ENCODE peak calls at places on chromosomes 13 and 19, in six cellular contexts. N is upper lobe of left lung, G is small intestine, W is right lobe of liver, L is cardiac muscle cell, P is ovary. T is an unnamed sample. For H3K4me1, the result is how much of the 10 kb centered on the place peaks cover.

GRCh38 chr19:30919737-30920136 is 429.5 kb downstream of the TSHZ3 start:
- DNase-seq in L (no peak), P (no peak), W (no peak), G (no peak), N (no peak), T (no peak)

GRCh38 chr19:1252221-1252817 is 3.9 kb downstream of the MIDN start:
- DNase-seq in L (peak), N (peak), W (peak), P (no peak), G (peak), T (peak)

GRCh38 chr19:50778906-50779430 is 8.7 kb downstream of the GPR32 start:
- DNase-seq in L (no peak), G (no peak), N (no peak), W (no peak), P (no peak), T (no peak)

GRCh38 chr13:98478134-98479129 is 98.5 kb downstream of the STK24 start:
- DNase-seq in W (no peak), L (peak), N (no peak), P (no peak), G (no peak), T (no peak)

GRCh38 chr13:49895826-49896225 is 40.3 kb downstream of the SPRYD7 start:
- DNase-seq in P (no peak), W (no peak), G (no peak), N (no peak), L (no peak), T (no peak)

GRCh38 chr13:109272595-109273325 is 513.6 kb downstream of the IRS2 start:
- DNase-seq in P (no peak), W (no peak), L (peak), G (no peak), N (no peak), T (no peak)

GRCh38 chr13:66266761-66267160 is 963.4 kb downstream of the PCDH9 start:
- DNase-seq in L (no peak), P (no peak), G (no peak), W (no peak), N (no peak), T (no peak)

GRCh38 chr13:98466634-98467236 is 110.2 kb downstream of the STK24 start:
- DNase-seq in N (no peak), W (no peak), P (peak), L (peak), G (no peak), T (no peak)

GRCh38 chr13:77729502-77730221 is 32.2 kb downstream of the SLAIN1 start:
- DNase-seq in L (no peak), W (no peak), N (no peak), P (no peak), G (no peak), T (no peak)

GRCh38 chr19:7522923-7523667 is 671 bp downstream of the MCOLN1 start:
- DNase-seq in L (peak), G (no peak), P (no peak), N (no peak), W (no peak), T (no peak)

GRCh38 chr13:61286148-61286745 is 129.4 kb downstream of the PCDH20 start:
- DNase-seq in G (peak), N (no peak), W (no peak), L (no peak), P (no peak), T (no peak)

GRCh38 chr13:105465251-105465650 is 1070.2 kb downstream of the EFNB2 start:
- DNase-seq in N (no peak), W (no peak), G (no peak), L (no peak), P (no peak), T (no peak)

DNA sequence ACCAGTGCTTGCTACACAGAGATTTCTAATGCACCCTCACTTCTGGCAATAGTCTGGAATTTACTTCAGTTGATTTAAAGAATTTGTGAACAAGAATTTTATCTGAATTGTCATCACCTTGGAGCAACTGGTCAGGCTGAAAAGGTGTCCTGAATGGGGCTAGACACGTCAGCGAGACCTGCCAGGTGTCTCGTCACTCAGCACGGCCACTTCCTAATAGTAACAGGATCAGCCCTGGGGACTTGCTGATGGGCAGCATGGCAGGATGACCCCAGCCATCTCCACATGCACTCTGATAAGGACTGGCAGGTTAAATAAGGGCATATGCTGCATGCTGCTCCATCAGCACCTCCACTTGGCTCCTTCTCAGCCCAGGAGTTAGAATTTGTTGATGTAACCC is 224.2 kb downstream of the FOXO1 start:
- DNase-seq in G (no peak), L (peak), W (no peak), N (no peak), P (no peak), T (no peak)
- H3K4me1 ChIP-seq in G (under half), L (under half), W (under half), N (under half), P (under half), T (under half)

GRCh38 chr13:91157273-91158014 is 190.0 kb upstream of the MIR17HG start:
- DNase-seq in P (no peak), G (no peak), N (no peak), W (no peak), L (no peak), T (no peak)
- H3K4me1 ChIP-seq in P (under half), G (under half), N (under half), W (under half), L (under half), T (under half)

DNA sequence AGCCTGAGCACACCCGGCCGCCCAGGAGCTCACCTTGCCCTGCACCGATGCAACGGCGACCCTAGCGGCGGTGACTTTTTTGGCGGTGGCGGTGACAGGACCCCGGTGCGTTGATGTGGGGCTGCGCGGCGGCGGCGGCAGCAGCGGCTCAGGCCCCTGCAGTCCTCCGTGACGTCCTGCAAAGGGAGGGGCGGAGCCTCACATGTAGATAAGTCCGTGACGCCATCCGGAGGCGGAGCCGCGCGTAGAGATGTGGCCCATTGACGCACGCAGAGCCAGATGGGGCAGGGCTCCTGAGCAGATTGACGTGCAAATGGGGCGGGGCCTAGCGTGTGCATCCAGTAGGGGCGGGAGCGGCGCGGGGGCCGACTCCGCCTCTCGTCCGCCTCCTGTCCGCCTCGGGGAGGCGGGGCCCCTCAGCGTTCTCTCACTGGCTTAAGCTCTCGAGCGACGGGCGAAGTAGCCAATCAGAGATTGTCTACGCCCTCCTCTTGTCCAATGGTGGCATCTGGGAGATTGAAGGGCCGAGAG is at the start of gene RAB3A:
- DNase-seq in W (peak), N (peak), L (peak), P (peak), G (peak), T (peak)
- H3K4me1 ChIP-seq in W (under half), N (under half), L (under half), P (under half), G (under half), T (under half)

GRCh38 chr19:18665771-18666202 is 17.7 kb upstream of the CRTC1 start:
- DNase-seq in N (peak), G (no peak), P (no peak), W (no peak), L (no peak), T (no peak)
- H3K4me1 ChIP-seq in N (under half), G (under half), P (under half), W (under half), L (under half), T (under half)

DNA sequence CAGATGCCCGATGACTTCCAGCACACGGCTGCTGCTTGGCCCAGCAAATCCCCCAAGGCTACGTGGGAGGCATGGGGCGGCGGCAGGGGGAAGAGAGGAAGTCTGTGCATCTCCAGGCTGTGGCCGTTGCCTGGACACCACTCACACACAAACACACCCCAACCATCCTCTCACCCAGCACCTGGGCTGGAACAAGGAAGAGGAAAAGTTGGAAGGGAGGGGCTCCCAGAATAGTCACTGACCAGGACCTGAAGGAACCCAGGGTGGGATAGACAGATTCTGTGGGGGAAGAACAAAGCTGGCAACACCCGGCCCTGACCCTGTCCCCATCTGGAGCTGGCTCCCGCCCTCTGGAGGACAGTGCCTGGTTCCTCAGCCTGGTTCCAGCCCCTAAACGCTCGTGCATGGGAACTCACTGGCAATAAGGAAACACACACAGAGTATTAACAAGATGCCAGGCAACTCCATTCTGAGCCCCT is 11.2 kb downstream of the PPP6R1 start:
- DNase-seq in N (peak), G (peak), W (no peak), P (no peak), L (peak), T (no peak)
- H3K4me1 ChIP-seq in N (under half), G (under half), W (under half), P (under half), L (under half), T (under half)

GRCh38 chr19:15442142-15442920 is 7.4 kb downstream of the WIZ start:
- DNase-seq in P (peak), G (no peak), N (no peak), L (no peak), W (no peak), T (peak)
- H3K4me1 ChIP-seq in P (under half), G (under half), N (under half), L (under half), W (under half), T (under half)

GRCh38 chr19:10290439-10290875 is 705 bp downstream of the ICAM5 start:
- DNase-seq in L (no peak), G (no peak), N (peak), W (no peak), P (no peak), T (no peak)
- H3K4me1 ChIP-seq in L (under half), G (under half), N (half or more), W (under half), P (under half), T (half or more)

DNA sequence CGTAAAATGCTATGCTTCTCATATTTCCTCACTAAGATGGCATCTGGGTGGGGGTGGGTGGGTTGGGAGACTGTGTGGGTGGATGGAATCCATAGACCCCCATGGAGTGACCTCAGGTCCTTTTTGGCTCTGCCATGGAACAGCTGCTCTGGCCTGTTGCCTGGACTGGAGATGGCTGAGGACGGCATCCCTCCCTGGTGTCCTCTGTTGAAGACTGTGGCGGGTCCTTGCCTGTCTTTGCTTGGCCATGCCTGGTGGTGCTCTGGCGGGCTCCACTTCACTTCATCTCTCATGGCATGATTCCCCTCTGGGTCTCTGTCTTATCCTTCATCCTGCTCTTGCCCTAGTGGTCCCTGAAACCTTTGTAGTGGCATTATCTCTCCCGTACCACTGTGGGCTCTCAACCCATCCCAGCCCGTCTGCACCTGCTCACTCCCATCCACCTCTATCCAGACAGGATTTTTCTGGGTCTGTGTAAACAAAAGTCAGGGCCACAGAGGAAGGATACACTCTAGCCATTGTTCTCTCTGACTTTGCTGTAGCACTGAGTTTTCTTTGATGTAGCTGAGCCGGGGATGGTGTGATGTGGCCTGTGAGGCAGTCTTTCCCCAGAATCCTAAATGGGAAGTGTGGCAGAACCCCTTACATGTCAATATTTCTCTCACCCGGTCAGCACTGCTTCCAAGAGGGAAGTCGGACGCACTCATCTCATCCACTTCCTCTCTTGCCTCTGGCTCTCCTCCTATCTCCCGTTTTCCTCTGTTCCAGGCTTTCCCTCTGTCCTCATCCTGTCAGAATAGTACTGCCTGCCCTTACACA is 36.1 kb downstream of the WDFY2 start:
- DNase-seq in L (no peak), G (no peak), N (no peak), W (no peak), P (no peak), T (no peak)
- H3K4me1 ChIP-seq in L (under half), G (under half), N (under half), W (under half), P (under half), T (half or more)

GRCh38 chr19:10286803-10287737 is at the start of gene ICAM4:
- DNase-seq in N (peak), G (no peak), P (peak), L (peak), W (peak), T (no peak)

GRCh38 chr19:10289836-10290438 is at the start of gene ICAM5:
- DNase-seq in W (no peak), P (no peak), G (no peak), N (peak), L (peak), T (no peak)

GRCh38 chr19:10289167-10289835 is 451 bp upstream of the ICAM5 start:
- DNase-seq in L (peak), G (no peak), P (no peak), W (no peak), N (peak), T (no peak)

GRCh38 chr19:10290876-10291553 is 1.3 kb downstream of the ICAM5 start:
- DNase-seq in P (peak), G (peak), L (peak), W (no peak), N (peak), T (no peak)

GRCh38 chr19:10288662-10289166 is 1.0 kb upstream of the ICAM5 start:
- DNase-seq in N (peak), L (peak), P (no peak), W (no peak), G (peak), T (no peak)
- H3K4me1 ChIP-seq in N (half or more), L (under half), P (under half), W (under half), G (under half), T (half or more)

GRCh38 chr19:3442487-3443071 is 37.7 kb downstream of the SMIM24 start:
- DNase-seq in L (no peak), G (no peak), W (no peak), N (peak), P (no peak), T (no peak)

GRCh38 chr19:3441986-3442329 is 38.4 kb downstream of the SMIM24 start:
- DNase-seq in L (no peak), W (no peak), N (peak), G (no peak), P (no peak), T (no peak)

GRCh38 chr19:3441089-3441985 is 39.0 kb downstream of the SMIM24 start:
- DNase-seq in G (no peak), W (no peak), L (no peak), N (peak), P (no peak), T (no peak)

GRCh38 chr19:3444695-3445234 is 35.6 kb downstream of the SMIM24 start:
- DNase-seq in W (no peak), G (no peak), P (no peak), N (no peak), L (no peak), T (no peak)

GRCh38 chr19:3443840-3444694 is 36.3 kb downstream of the SMIM24 start:
- DNase-seq in W (no peak), N (peak), G (no peak), L (peak), P (no peak), T (no peak)
- H3K4me1 ChIP-seq in W (under half), N (half or more), G (under half), L (under half), P (under half), T (under half)